ENCODE peak calls at places on chromosomes 16 and 17, in eight cellular contexts. V is NCI-H1930, D is GM23338, K is EH, M is T-helper 1 cell, C is astrocyte of the cerebellum, J is A172, R is thoracic aorta. L is an unnamed sample.

GRCh38 chr17:41421116-41421515 is 3.3 kb downstream of the KRT37 start:
- DNase-seq in R (no peak), V (no peak), J (peak), M (no peak), C (no peak), D (no peak), K (peak), L (no peak)

GRCh38 chr17:77160032-77160876 is 19.5 kb downstream of the SEC14L1 start:
- DNase-seq in M (no peak), K (peak), J (no peak), R (no peak), V (peak), D (no peak), C (no peak), L (no peak)

GRCh38 chr17:74888440-74888839 is 5.0 kb downstream of the FADS6 start:
- DNase-seq in K (no peak), R (no peak), D (no peak), V (no peak), M (no peak), C (no peak), J (no peak), L (no peak)

GRCh38 chr16:28873543-28874201 is 4.6 kb upstream of the ATP2A1 start:
- DNase-seq in J (no peak), D (peak), V (no peak), C (no peak), K (peak), M (peak), R (no peak), L (peak)

GRCh38 chr16:7016986-7017385 is 315.7 kb upstream of the RBFOX1 start:
- DNase-seq in M (no peak), D (no peak), K (no peak), J (no peak), R (no peak), C (no peak), V (no peak), L (no peak)

GRCh38 chr17:804541-805435 is 22.6 kb downstream of the MRM3 start:
- DNase-seq in R (no peak), M (no peak), J (no peak), D (peak), K (no peak), V (no peak), C (no peak), L (no peak)

GRCh38 chr16:55876854-55877253 is 1.7 kb upstream of the CES5A start:
- DNase-seq in J (peak), R (no peak), C (peak), K (peak), M (no peak), V (no peak), D (no peak), L (no peak)

GRCh38 chr17:44672479-44673093 is 16.3 kb downstream of the MEIOC start:
- DNase-seq in D (peak), K (peak), R (no peak), C (no peak), J (peak), M (no peak), V (no peak), L (no peak)

GRCh38 chr16:56679813-56680212 is 2.5 kb upstream of the MT1X start:
- DNase-seq in M (no peak), C (no peak), D (no peak), K (no peak), J (peak), R (no peak), V (no peak), L (no peak)

GRCh38 chr16:57773019-57773418 is 29.3 kb downstream of the KIFC3 start:
- DNase-seq in J (no peak), M (no peak), V (no peak), D (no peak), K (no peak), C (no peak), R (no peak), L (no peak)

GRCh38 chr16:81471882-81472281 is 27.3 kb downstream of the CMIP start:
- DNase-seq in K (no peak), J (no peak), C (no peak), M (no peak), D (no peak), V (no peak), R (no peak), L (no peak)

GRCh38 chr16:4461250-4462085 is 13.0 kb downstream of the NMRAL1 start:
- DNase-seq in K (no peak), J (no peak), D (peak), V (no peak), C (no peak), M (no peak), R (no peak), L (no peak)

GRCh38 chr16:69077251-69077650 is 28.2 kb upstream of the HAS3 start:
- DNase-seq in M (no peak), K (no peak), J (peak), V (no peak), D (no peak), C (no peak), R (no peak), L (no peak)

GRCh38 chr16:64993464-64993863 is 128.4 kb downstream of the CDH11 start:
- DNase-seq in D (no peak), M (no peak), R (no peak), J (no peak), V (no peak), C (no peak), K (no peak), L (no peak)

GRCh38 chr17:2336215-2337151 is at the start of gene TSR1:
- DNase-seq in J (peak), M (peak), D (peak), C (peak), V (peak), R (peak), K (peak), L (peak)

GRCh38 chr16:67087291-67087690 is 22.4 kb upstream of the PHAF1 start:
- DNase-seq in V (no peak), C (no peak), M (no peak), D (no peak), R (no peak), J (no peak), K (no peak), L (no peak)

GRCh38 chr17:65515959-65516948 is 45.2 kb downstream of the AXIN2 start:
- DNase-seq in J (no peak), D (peak), K (peak), M (no peak), R (no peak), V (no peak), C (peak), L (no peak)

GRCh38 chr16:16042076-16042475 is 92.7 kb downstream of the ABCC1 start:
- DNase-seq in J (peak), R (peak), V (no peak), M (no peak), D (no peak), K (peak), C (peak), L (no peak)

GRCh38 chr16:68345351-68345810 is 34.6 kb downstream of the PRMT7 start:
- DNase-seq in M (no peak), R (no peak), D (no peak), C (no peak), K (no peak), V (no peak), J (no peak), L (no peak)

GRCh38 chr17:78176548-78177025 is 8.2 kb downstream of the SYNGR2 start:
- DNase-seq in C (no peak), M (peak), J (no peak), D (peak), K (peak), V (peak), R (no peak), L (peak)

GRCh38 chr16:66952430-66953139 is 8.5 kb upstream of the CES3 start:
- DNase-seq in D (no peak), C (no peak), J (no peak), V (no peak), K (no peak), R (no peak), M (no peak), L (no peak)

GRCh38 chr17:12995106-12995895 is 22.5 kb downstream of the ELAC2 start:
- DNase-seq in V (no peak), D (no peak), C (no peak), K (no peak), M (no peak), J (no peak), R (no peak), L (no peak)

GRCh38 chr17:50632637-50633036 is 2.0 kb upstream of the ABCC3 start:
- DNase-seq in K (no peak), V (no peak), J (no peak), C (no peak), D (no peak), M (no peak), R (no peak), L (no peak)

GRCh38 chr17:77098884-77099545 is 41.8 kb upstream of the SEC14L1 start:
- DNase-seq in D (no peak), J (no peak), K (peak), R (no peak), V (no peak), C (peak), M (no peak), L (no peak)

GRCh38 chr17:73302189-73302588 is 9.6 kb downstream of the CDC42EP4 start:
- DNase-seq in V (no peak), D (no peak), M (no peak), K (peak), R (no peak), J (no peak), C (peak), L (no peak)

GRCh38 chr16:65579050-65579449 is 457.2 kb upstream of the CDH11 start:
- DNase-seq in K (peak), R (no peak), V (no peak), J (no peak), M (no peak), D (peak), C (no peak), L (no peak)

GRCh38 chr16:54051821-54052220 is 234.8 kb downstream of the IRX3 start:
- DNase-seq in R (no peak), M (no peak), K (no peak), D (no peak), C (no peak), J (no peak), V (no peak), L (no peak)

GRCh38 chr16:9934723-9935508 is 247.3 kb downstream of the GRIN2A start:
- DNase-seq in R (peak), J (no peak), K (no peak), M (no peak), D (no peak), C (no peak), V (no peak), L (no peak)

GRCh38 chr16:81181013-81181720 is 57.3 kb upstream of the BCO1 start:
- DNase-seq in J (peak), D (peak), K (peak), R (peak), C (peak), V (peak), M (no peak), L (no peak)

GRCh38 chr17:49753959-49754391 is 10.0 kb downstream of the FAM117A start:
- DNase-seq in K (no peak), J (no peak), M (no peak), D (no peak), C (no peak), R (no peak), V (no peak), L (no peak)

GRCh38 chr16:19664166-19664565 is 53.9 kb downstream of the KNOP1 start:
- DNase-seq in K (no peak), V (no peak), R (no peak), D (no peak), C (no peak), J (no peak), M (no peak), L (no peak)

GRCh38 chr16:30786936-30787612 is at the start of gene ZNF629:
- DNase-seq in R (peak), D (peak), M (no peak), K (peak), J (peak), V (peak), C (no peak), L (no peak)

GRCh38 chr17:72297326-72298115 is 176.7 kb downstream of the SOX9 start:
- DNase-seq in M (no peak), C (no peak), J (peak), K (peak), V (no peak), D (no peak), R (no peak), L (no peak)

GRCh38 chr17:59859444-59860025 is 33.2 kb downstream of the TUBD1 start:
- DNase-seq in J (peak), V (no peak), D (no peak), R (no peak), M (no peak), C (no peak), K (peak), L (no peak)

GRCh38 chr17:8147141-8147804 is 4.9 kb downstream of the PER1 start:
- DNase-seq in J (no peak), D (no peak), C (no peak), M (no peak), K (no peak), V (no peak), R (no peak), L (no peak)

GRCh38 chr17:4573682-4574081 is 10.6 kb upstream of the SMTNL2 start:
- DNase-seq in V (no peak), C (no peak), K (no peak), M (no peak), R (no peak), D (no peak), J (peak), L (no peak)

GRCh38 chr16:81394966-81395655 is 49.5 kb upstream of the CMIP start:
- DNase-seq in J (no peak), D (no peak), C (no peak), K (peak), M (no peak), V (no peak), R (no peak), L (no peak)

GRCh38 chr16:2955779-2956565 is 8.1 kb upstream of the KREMEN2 start:
- DNase-seq in C (no peak), M (no peak), R (no peak), J (no peak), K (no peak), D (peak), V (no peak), L (no peak)

GRCh38 chr16:58411736-58412614 is 19.7 kb downstream of the GINS3 start:
- DNase-seq in D (no peak), J (peak), K (no peak), V (no peak), R (no peak), C (no peak), M (no peak), L (no peak)

L was measured in natural killer cell.